ENCODE peak calls at places on chromosome 22, in five cellular contexts. R is CD4-positive, alpha-beta T cell; Z is hepatic stellate cell; M is posterior vena cava; P is endothelial cell. O is an unnamed sample.

GRCh38 chr22:50583294-50583865 is 731 bp upstream of the CHKB start:
- DNase-seq in R (no peak), Z (peak; percentile 47), M (no peak), P (no peak), O (peak; percentile 27)

GRCh38 chr22:38950527-38951111 is 6.8 kb upstream of the APOBEC3A start:
- DNase-seq in R (no peak), Z (no peak), M (peak; percentile 71), P (no peak), O (no peak)

GRCh38 chr22:19201858-19202798 is 23.6 kb upstream of the SLC25A1 start:
- DNase-seq in R (no peak), Z (no peak), M (peak; percentile 81), P (no peak), O (no peak)

GRCh38 chr22:22802346-22802970 is 85.2 kb upstream of the IGLL5 start:
- DNase-seq in R (no peak), Z (no peak), M (peak; percentile 66), P (no peak), O (no peak)

GRCh38 chr22:27576815-27577564 is 224.6 kb downstream of the MN1 start:
- DNase-seq in R (no peak), Z (peak; percentile 58), M (no peak), P (peak; percentile 13), O (no peak)

GRCh38 chr22:42280836-42281235 is 10.4 kb upstream of the TCF20 start:
- DNase-seq in R (no peak), Z (no peak), M (no peak), P (no peak), O (no peak)

GRCh38 chr22:41048791-41049717 is 43.3 kb upstream of the EP300 start:
- DNase-seq in R (no peak), Z (peak; percentile 83), M (peak; percentile 86), P (peak; percentile 22), O (peak; percentile 84)

GRCh38 chr22:42069801-42070516 is 653 bp downstream of the NAGA start:
- DNase-seq in R (no peak), Z (no peak), M (no peak), P (peak; percentile 15), O (no peak)

GRCh38 chr22:36612458-36612857 is 83.5 kb upstream of the EIF3D start:
- DNase-seq in R (no peak), Z (peak; percentile 14), M (no peak), P (no peak), O (peak; percentile 86)

GRCh38 chr22:23246982-23247766 is 66.9 kb downstream of the BCR start:
- DNase-seq in R (no peak), Z (no peak), M (no peak), P (no peak), O (no peak)

GRCh38 chr22:45225732-45226560 is 14.7 kb downstream of the KIAA0930 start:
- DNase-seq in R (no peak), Z (no peak), M (no peak), P (no peak), O (peak; percentile 72)

GRCh38 chr22:24977370-24978230 is 25.1 kb downstream of the KIAA1671 start:
- DNase-seq in R (no peak), Z (no peak), M (peak; percentile 87), P (no peak), O (no peak)

GRCh38 chr22:38924197-38924952 is 33.0 kb upstream of the APOBEC3A start:
- DNase-seq in R (no peak), Z (peak; percentile 70), M (peak; percentile 93), P (no peak), O (peak; percentile 89)

GRCh38 chr22:33919591-33920501 is at the start of gene LARGE1:
- DNase-seq in R (no peak), Z (peak; percentile 50), M (peak; percentile 82), P (peak; percentile 46), O (peak; percentile 81)

GRCh38 chr22:24506802-24507438 is 11.8 kb downstream of the UPB1 start:
- DNase-seq in R (no peak), Z (peak; percentile 53), M (no peak), P (no peak), O (peak; percentile 52)

GRCh38 chr22:37403267-37403960 is 23.9 kb downstream of the ELFN2 start:
- DNase-seq in R (no peak), Z (no peak), M (no peak), P (no peak), O (no peak)

GRCh38 chr22:46593996-46594946 is 25.9 kb upstream of the GRAMD4 start:
- DNase-seq in R (no peak), Z (no peak), M (no peak), P (no peak), O (no peak)

GRCh38 chr22:11253000-11253511 is 4274.9 kb upstream of the OR11H1 start:
- DNase-seq in R (no peak), Z (no peak), M (peak; percentile 77), P (no peak), O (no peak)

GRCh38 chr22:26057731-26058130 is 111.5 kb upstream of the SEZ6L start:
- DNase-seq in R (no peak), Z (no peak), M (no peak), P (no peak), O (no peak)

GRCh38 chr22:39443416-39443815 is 13.4 kb upstream of the MGAT3 start:
- DNase-seq in R (no peak), Z (no peak), M (no peak), P (no peak), O (no peak)

GRCh38 chr22:44567846-44568493 is 69.9 kb upstream of the RTL6 start:
- DNase-seq in R (peak; percentile 43), Z (no peak), M (no peak), P (peak; percentile 19), O (peak; percentile 52)

GRCh38 chr22:37968452-37969251 is 15.2 kb downstream of the POLR2F start:
- DNase-seq in R (no peak), Z (no peak), M (no peak), P (no peak), O (no peak)

GRCh38 chr22:41822289-41823057 is 10.4 kb upstream of the SREBF2 start:
- DNase-seq in R (no peak), Z (peak; percentile 52), M (no peak), P (no peak), O (peak; percentile 80)

GRCh38 chr22:27990879-27991278 is 71.8 kb upstream of the PITPNB start:
- DNase-seq in R (no peak), Z (peak; percentile 83), M (peak; percentile 92), P (peak; percentile 72), O (peak; percentile 68)

GRCh38 chr22:50627452-50627913 is 469 bp downstream of the ARSA start:
- DNase-seq in R (peak; percentile 9), Z (peak; percentile 8), M (peak; percentile 83), P (peak; percentile 41), O (peak; percentile 47)

GRCh38 chr22:27097481-27097880 is 440.1 kb downstream of the MIAT start:
- DNase-seq in R (no peak), Z (no peak), M (no peak), P (no peak), O (no peak)

GRCh38 chr22:19655399-19655798 is 58.9 kb upstream of the SEPTIN5 start:
- DNase-seq in R (no peak), Z (no peak), M (peak; percentile 43), P (no peak), O (no peak)

GRCh38 chr22:32661296-32661695 is 140.2 kb upstream of the TIMP3 start:
- DNase-seq in R (no peak), Z (peak; percentile 80), M (peak; percentile 91), P (no peak), O (peak; percentile 94)

GRCh38 chr22:38494498-38494897 is 11.6 kb downstream of the DDX17 start:
- DNase-seq in R (no peak), Z (peak; percentile 64), M (no peak), P (no peak), O (no peak)

O was measured in GM23248.